ENCODE peak calls at places on chromosomes 6 and 20, in ten cellular contexts. J is left lung; N is HEK293T; A is cardiac muscle cell; X is mucosa of descending colon; I is activated CD4-positive, alpha-beta T cell treated with anti-CD3 and anti-CD28 coated beads, Interleukin-2, amount 50 U/mL, for 48 hours; T is SW 1271; Q is A549; E is NCI-H774; D is hypothalamus. H is an unnamed sample.

GRCh38 chr6:31222496-31222895 is 49.4 kb downstream of the HLA-C start:
- DNase-seq in J (no peak), N (no peak), A (no peak), X (no peak), I (no peak), T (no peak), Q (no peak), E (no peak), D (no peak), H (no peak)

GRCh38 chr6:2708456-2708855 is 42.3 kb downstream of the MYLK4 start:
- DNase-seq in J (no peak), N (no peak), A (peak), X (no peak), I (no peak), T (no peak), Q (no peak), E (no peak), D (no peak), H (no peak)

GRCh38 chr6:169847773-169848380 is 96.5 kb downstream of the ERMARD start:
- DNase-seq in J (no peak), N (no peak), A (no peak), X (no peak), I (no peak), T (no peak), Q (no peak), E (no peak), D (no peak), H (no peak)

GRCh38 chr6:146775227-146775626 is 176.5 kb downstream of the ADGB start:
- DNase-seq in J (no peak), N (no peak), A (peak), X (no peak), I (no peak), T (no peak), Q (no peak), E (no peak), D (no peak), H (no peak)

GRCh38 chr6:36615018-36615761 is 21.0 kb downstream of the SRSF3 start:
- DNase-seq in J (no peak), N (peak), A (peak), X (peak), I (peak), T (peak), Q (peak), E (peak), D (no peak), H (peak)

GRCh38 chr6:113924199-113924791 is 46.7 kb downstream of the HDAC2 start:
- DNase-seq in J (no peak), N (no peak), A (no peak), X (no peak), I (no peak), T (no peak), Q (no peak), E (no peak), D (no peak), H (no peak)

GRCh38 chr6:154386848-154387717 is 30.5 kb upstream of the IPCEF1 start:
- DNase-seq in J (no peak), N (no peak), A (peak), X (no peak), I (no peak), T (no peak), Q (no peak), E (no peak), D (no peak), H (no peak)

GRCh38 chr20:15440249-15440820 is 1102.9 kb upstream of the FLRT3 start:
- DNase-seq in J (no peak), N (no peak), A (no peak), X (no peak), I (no peak), T (no peak), Q (no peak), E (no peak), D (no peak), H (no peak)

GRCh38 chr20:54217762-54218161 is 9.9 kb downstream of the PFDN4 start:
- DNase-seq in J (no peak), N (no peak), A (no peak), X (no peak), I (no peak), T (no peak), Q (no peak), E (no peak), D (no peak), H (no peak)

GRCh38 chr6:4162345-4162744 is 27.0 kb upstream of the ECI2 start:
- DNase-seq in J (no peak), N (no peak), A (no peak), X (no peak), I (no peak), T (no peak), Q (no peak), E (no peak), D (no peak), H (no peak)

GRCh38 chr20:49769125-49769581 is 43.5 kb upstream of the SLC9A8 start:
- DNase-seq in J (no peak), N (no peak), A (peak), X (no peak), I (no peak), T (no peak), Q (no peak), E (no peak), D (no peak), H (no peak)

GRCh38 chr6:154511735-154512097 is 1.2 kb upstream of the CNKSR3 start:
- DNase-seq in J (no peak), N (no peak), A (no peak), X (no peak), I (no peak), T (no peak), Q (no peak), E (peak), D (no peak), H (no peak)

GRCh38 chr6:33704215-33704817 is 7.2 kb downstream of the UQCC2 start:
- DNase-seq in J (no peak), N (no peak), A (no peak), X (no peak), I (no peak), T (no peak), Q (no peak), E (no peak), D (no peak), H (no peak)

H was measured in T47D.